ENCODE peak calls at places on chromosomes 5 and 9, in nine cellular contexts. One of them, this sample, is unnamed.

GRCh38 chr9:130528674-130529073 is 50.7 kb upstream of the FUBP3 start:
- DNase-seq in NCI-H1092: no peak
- DNase-seq in A172: no peak
- DNase-seq in aorta: no peak
- DNase-seq in stimulated activated naive CD8-positive, alpha-beta T cell treated with anti-CD3 and anti-CD28 coated beads, Interleukin-15, amount 100 ng/mL, for 72 hours: no peak
- DNase-seq in hypothalamus: no peak
- DNase-seq in IMR-90: no peak
- DNase-seq in stimulated activated CD8-positive, alpha-beta memory T cell treated with anti-CD3 and anti-CD28 coated beads, Interleukin-2, amount 100 ng/mL, for 1 hour: no peak
- DNase-seq in endodermal cell: no peak
- DNase-seq in this sample: no peak

GRCh38 chr9:106588601-106589000 is 274.4 kb upstream of the ZNF462 start:
- DNase-seq in aorta: no peak
- DNase-seq in NCI-H1092: no peak
- DNase-seq in stimulated activated naive CD8-positive, alpha-beta T cell treated with anti-CD3 and anti-CD28 coated beads, Interleukin-15, amount 100 ng/mL, for 72 hours: no peak
- DNase-seq in A172: peak; percentile 22
- DNase-seq in endodermal cell: peak; percentile 62
- DNase-seq in IMR-90: no peak
- DNase-seq in stimulated activated CD8-positive, alpha-beta memory T cell treated with anti-CD3 and anti-CD28 coated beads, Interleukin-2, amount 100 ng/mL, for 1 hour: no peak
- DNase-seq in hypothalamus: no peak
- DNase-seq in this sample: peak; percentile 1

GRCh38 chr9:15837079-15837679 is 284.3 kb downstream of the CCDC171 start:
- DNase-seq in stimulated activated CD8-positive, alpha-beta memory T cell treated with anti-CD3 and anti-CD28 coated beads, Interleukin-2, amount 100 ng/mL, for 1 hour: no peak
- DNase-seq in A172: peak; percentile 61
- DNase-seq in IMR-90: peak; percentile 65
- DNase-seq in stimulated activated naive CD8-positive, alpha-beta T cell treated with anti-CD3 and anti-CD28 coated beads, Interleukin-15, amount 100 ng/mL, for 72 hours: peak; percentile 22
- DNase-seq in aorta: no peak
- DNase-seq in endodermal cell: no peak
- DNase-seq in NCI-H1092: peak; percentile 27
- DNase-seq in hypothalamus: peak; percentile 15
- DNase-seq in this sample: peak; percentile 79

GRCh38 chr5:58459276-58459859 is 518 bp downstream of the PLK2 start:
- DNase-seq in stimulated activated CD8-positive, alpha-beta memory T cell treated with anti-CD3 and anti-CD28 coated beads, Interleukin-2, amount 100 ng/mL, for 1 hour: no peak
- DNase-seq in endodermal cell: peak; percentile 78
- DNase-seq in hypothalamus: peak; percentile 33
- DNase-seq in aorta: no peak
- DNase-seq in NCI-H1092: no peak
- DNase-seq in A172: no peak
- DNase-seq in stimulated activated naive CD8-positive, alpha-beta T cell treated with anti-CD3 and anti-CD28 coated beads, Interleukin-15, amount 100 ng/mL, for 72 hours: no peak
- DNase-seq in IMR-90: peak; percentile 38
- DNase-seq in this sample: peak; percentile 67

GRCh38 chr5:32223972-32224608 is 50.0 kb upstream of the GOLPH3 start:
- DNase-seq in IMR-90: peak; percentile 75
- DNase-seq in endodermal cell: peak; percentile 67
- DNase-seq in aorta: no peak
- DNase-seq in stimulated activated naive CD8-positive, alpha-beta T cell treated with anti-CD3 and anti-CD28 coated beads, Interleukin-15, amount 100 ng/mL, for 72 hours: no peak
- DNase-seq in hypothalamus: no peak
- DNase-seq in NCI-H1092: no peak
- DNase-seq in stimulated activated CD8-positive, alpha-beta memory T cell treated with anti-CD3 and anti-CD28 coated beads, Interleukin-2, amount 100 ng/mL, for 1 hour: no peak
- DNase-seq in A172: peak; percentile 84
- DNase-seq in this sample: peak; percentile 68

GRCh38 chr5:31186672-31187267 is 6.7 kb upstream of the CDH6 start:
- DNase-seq in stimulated activated CD8-positive, alpha-beta memory T cell treated with anti-CD3 and anti-CD28 coated beads, Interleukin-2, amount 100 ng/mL, for 1 hour: no peak
- DNase-seq in NCI-H1092: peak; percentile 4
- DNase-seq in stimulated activated naive CD8-positive, alpha-beta T cell treated with anti-CD3 and anti-CD28 coated beads, Interleukin-15, amount 100 ng/mL, for 72 hours: no peak
- DNase-seq in IMR-90: peak; percentile 59
- DNase-seq in endodermal cell: no peak
- DNase-seq in A172: peak; percentile 44
- DNase-seq in aorta: no peak
- DNase-seq in hypothalamus: peak; percentile 18
- DNase-seq in this sample: peak; percentile 64

GRCh38 chr5:160133071-160133917 is 14.0 kb upstream of the PWWP2A start:
- DNase-seq in IMR-90: no peak
- DNase-seq in endodermal cell: peak; percentile 85
- DNase-seq in stimulated activated naive CD8-positive, alpha-beta T cell treated with anti-CD3 and anti-CD28 coated beads, Interleukin-15, amount 100 ng/mL, for 72 hours: no peak
- DNase-seq in hypothalamus: peak; percentile 74
- DNase-seq in NCI-H1092: no peak
- DNase-seq in stimulated activated CD8-positive, alpha-beta memory T cell treated with anti-CD3 and anti-CD28 coated beads, Interleukin-2, amount 100 ng/mL, for 1 hour: no peak
- DNase-seq in A172: no peak
- DNase-seq in aorta: peak; percentile 61
- DNase-seq in this sample: peak; percentile 67

GRCh38 chr5:74949976-74950375 is 83.8 kb upstream of the FAM169A start:
- DNase-seq in IMR-90: no peak
- DNase-seq in A172: peak; percentile 21
- DNase-seq in aorta: no peak
- DNase-seq in NCI-H1092: no peak
- DNase-seq in stimulated activated naive CD8-positive, alpha-beta T cell treated with anti-CD3 and anti-CD28 coated beads, Interleukin-15, amount 100 ng/mL, for 72 hours: no peak
- DNase-seq in hypothalamus: no peak
- DNase-seq in stimulated activated CD8-positive, alpha-beta memory T cell treated with anti-CD3 and anti-CD28 coated beads, Interleukin-2, amount 100 ng/mL, for 1 hour: no peak
- DNase-seq in endodermal cell: no peak
- DNase-seq in this sample: no peak

GRCh38 chr9:121842612-121842978 is 191.2 kb downstream of the DAB2IP start:
- DNase-seq in stimulated activated naive CD8-positive, alpha-beta T cell treated with anti-CD3 and anti-CD28 coated beads, Interleukin-15, amount 100 ng/mL, for 72 hours: no peak
- DNase-seq in A172: peak; percentile 52
- DNase-seq in stimulated activated CD8-positive, alpha-beta memory T cell treated with anti-CD3 and anti-CD28 coated beads, Interleukin-2, amount 100 ng/mL, for 1 hour: no peak
- DNase-seq in IMR-90: peak; percentile 87
- DNase-seq in endodermal cell: no peak
- DNase-seq in NCI-H1092: no peak
- DNase-seq in hypothalamus: no peak
- DNase-seq in aorta: no peak
- DNase-seq in this sample: no peak

GRCh38 chr5:142364251-142365145 is 39.7 kb upstream of the SPRY4 start:
- DNase-seq in NCI-H1092: peak; percentile 66
- DNase-seq in stimulated activated naive CD8-positive, alpha-beta T cell treated with anti-CD3 and anti-CD28 coated beads, Interleukin-15, amount 100 ng/mL, for 72 hours: no peak
- DNase-seq in A172: peak; percentile 86
- DNase-seq in stimulated activated CD8-positive, alpha-beta memory T cell treated with anti-CD3 and anti-CD28 coated beads, Interleukin-2, amount 100 ng/mL, for 1 hour: no peak
- DNase-seq in hypothalamus: no peak
- DNase-seq in endodermal cell: peak; percentile 75
- DNase-seq in aorta: no peak
- DNase-seq in IMR-90: no peak
- DNase-seq in this sample: no peak

GRCh38 chr9:70217029-70217428 is 41.7 kb upstream of the SMC5 start:
- DNase-seq in NCI-H1092: no peak
- DNase-seq in stimulated activated CD8-positive, alpha-beta memory T cell treated with anti-CD3 and anti-CD28 coated beads, Interleukin-2, amount 100 ng/mL, for 1 hour: no peak
- DNase-seq in endodermal cell: no peak
- DNase-seq in A172: no peak
- DNase-seq in hypothalamus: no peak
- DNase-seq in stimulated activated naive CD8-positive, alpha-beta T cell treated with anti-CD3 and anti-CD28 coated beads, Interleukin-15, amount 100 ng/mL, for 72 hours: no peak
- DNase-seq in IMR-90: no peak
- DNase-seq in aorta: no peak
- DNase-seq in this sample: no peak

GRCh38 chr9:85024374-85024773 is 354.8 kb downstream of the NTRK2 start:
- DNase-seq in IMR-90: no peak
- DNase-seq in hypothalamus: peak; percentile 70
- DNase-seq in stimulated activated naive CD8-positive, alpha-beta T cell treated with anti-CD3 and anti-CD28 coated beads, Interleukin-15, amount 100 ng/mL, for 72 hours: no peak
- DNase-seq in NCI-H1092: no peak
- DNase-seq in stimulated activated CD8-positive, alpha-beta memory T cell treated with anti-CD3 and anti-CD28 coated beads, Interleukin-2, amount 100 ng/mL, for 1 hour: no peak
- DNase-seq in aorta: no peak
- DNase-seq in endodermal cell: no peak
- DNase-seq in A172: no peak
- DNase-seq in this sample: no peak

GRCh38 chr5:36587354-36587753 is 19.1 kb upstream of the SLC1A3 start:
- DNase-seq in stimulated activated naive CD8-positive, alpha-beta T cell treated with anti-CD3 and anti-CD28 coated beads, Interleukin-15, amount 100 ng/mL, for 72 hours: no peak
- DNase-seq in A172: no peak
- DNase-seq in stimulated activated CD8-positive, alpha-beta memory T cell treated with anti-CD3 and anti-CD28 coated beads, Interleukin-2, amount 100 ng/mL, for 1 hour: no peak
- DNase-seq in hypothalamus: no peak
- DNase-seq in endodermal cell: no peak
- DNase-seq in IMR-90: no peak
- DNase-seq in NCI-H1092: no peak
- DNase-seq in aorta: no peak
- DNase-seq in this sample: no peak

GRCh38 chr5:98110270-98110669 is 663.2 kb upstream of the RGMB start:
- DNase-seq in hypothalamus: no peak
- DNase-seq in stimulated activated CD8-positive, alpha-beta memory T cell treated with anti-CD3 and anti-CD28 coated beads, Interleukin-2, amount 100 ng/mL, for 1 hour: no peak
- DNase-seq in A172: peak; percentile 76
- DNase-seq in NCI-H1092: no peak
- DNase-seq in IMR-90: peak; percentile 98
- DNase-seq in aorta: no peak
- DNase-seq in endodermal cell: no peak
- DNase-seq in stimulated activated naive CD8-positive, alpha-beta T cell treated with anti-CD3 and anti-CD28 coated beads, Interleukin-15, amount 100 ng/mL, for 72 hours: no peak
- DNase-seq in this sample: peak; percentile 58

GRCh38 chr5:79237735-79238560 is 2.0 kb downstream of the JMY start:
- DNase-seq in A172: peak; percentile 46
- DNase-seq in stimulated activated naive CD8-positive, alpha-beta T cell treated with anti-CD3 and anti-CD28 coated beads, Interleukin-15, amount 100 ng/mL, for 72 hours: no peak
- DNase-seq in aorta: no peak
- DNase-seq in IMR-90: no peak
- DNase-seq in endodermal cell: no peak
- DNase-seq in NCI-H1092: no peak
- DNase-seq in stimulated activated CD8-positive, alpha-beta memory T cell treated with anti-CD3 and anti-CD28 coated beads, Interleukin-2, amount 100 ng/mL, for 1 hour: no peak
- DNase-seq in hypothalamus: no peak
- DNase-seq in this sample: no peak

GRCh38 chr9:94681508-94681907 is 42.2 kb upstream of the FBP1 start:
- DNase-seq in stimulated activated naive CD8-positive, alpha-beta T cell treated with anti-CD3 and anti-CD28 coated beads, Interleukin-15, amount 100 ng/mL, for 72 hours: peak; percentile 46
- DNase-seq in IMR-90: peak; percentile 80
- DNase-seq in A172: peak; percentile 79
- DNase-seq in NCI-H1092: peak; percentile 64
- DNase-seq in stimulated activated CD8-positive, alpha-beta memory T cell treated with anti-CD3 and anti-CD28 coated beads, Interleukin-2, amount 100 ng/mL, for 1 hour: peak; percentile 8
- DNase-seq in endodermal cell: peak; percentile 86
- DNase-seq in aorta: peak; percentile 86
- DNase-seq in hypothalamus: peak; percentile 87
- DNase-seq in this sample: peak; percentile 83

GRCh38 chr5:137283801-137284200 is 215.3 kb downstream of the SPOCK1 start:
- DNase-seq in stimulated activated CD8-positive, alpha-beta memory T cell treated with anti-CD3 and anti-CD28 coated beads, Interleukin-2, amount 100 ng/mL, for 1 hour: no peak
- DNase-seq in IMR-90: no peak
- DNase-seq in A172: no peak
- DNase-seq in NCI-H1092: no peak
- DNase-seq in stimulated activated naive CD8-positive, alpha-beta T cell treated with anti-CD3 and anti-CD28 coated beads, Interleukin-15, amount 100 ng/mL, for 72 hours: no peak
- DNase-seq in endodermal cell: no peak
- DNase-seq in aorta: no peak
- DNase-seq in hypothalamus: no peak
- DNase-seq in this sample: no peak

GRCh38 chr5:94545870-94546625 is 72.4 kb downstream of the KIAA0825 start:
- DNase-seq in IMR-90: no peak
- DNase-seq in stimulated activated CD8-positive, alpha-beta memory T cell treated with anti-CD3 and anti-CD28 coated beads, Interleukin-2, amount 100 ng/mL, for 1 hour: no peak
- DNase-seq in A172: no peak
- DNase-seq in NCI-H1092: no peak
- DNase-seq in hypothalamus: no peak
- DNase-seq in aorta: peak; percentile 71
- DNase-seq in endodermal cell: no peak
- DNase-seq in stimulated activated naive CD8-positive, alpha-beta T cell treated with anti-CD3 and anti-CD28 coated beads, Interleukin-15, amount 100 ng/mL, for 72 hours: no peak
- DNase-seq in this sample: no peak

GRCh38 chr9:90044710-90045151 is 439.9 kb downstream of the GADD45G start:
- DNase-seq in A172: peak; percentile 84
- DNase-seq in NCI-H1092: no peak
- DNase-seq in aorta: no peak
- DNase-seq in IMR-90: no peak
- DNase-seq in stimulated activated naive CD8-positive, alpha-beta T cell treated with anti-CD3 and anti-CD28 coated beads, Interleukin-15, amount 100 ng/mL, for 72 hours: no peak
- DNase-seq in stimulated activated CD8-positive, alpha-beta memory T cell treated with anti-CD3 and anti-CD28 coated beads, Interleukin-2, amount 100 ng/mL, for 1 hour: no peak
- DNase-seq in hypothalamus: no peak
- DNase-seq in endodermal cell: no peak
- DNase-seq in this sample: peak; percentile 1

GRCh38 chr9:33751536-33752129 is 43.7 kb upstream of the PRSS3 start:
- DNase-seq in aorta: no peak
- DNase-seq in stimulated activated naive CD8-positive, alpha-beta T cell treated with anti-CD3 and anti-CD28 coated beads, Interleukin-15, amount 100 ng/mL, for 72 hours: no peak
- DNase-seq in IMR-90: no peak
- DNase-seq in stimulated activated CD8-positive, alpha-beta memory T cell treated with anti-CD3 and anti-CD28 coated beads, Interleukin-2, amount 100 ng/mL, for 1 hour: no peak
- DNase-seq in A172: no peak
- DNase-seq in NCI-H1092: no peak
- DNase-seq in endodermal cell: no peak
- DNase-seq in hypothalamus: no peak
- DNase-seq in this sample: no peak

GRCh38 chr9:116693233-116693731 is 6.2 kb downstream of the TRIM32 start:
- DNase-seq in hypothalamus: no peak
- DNase-seq in stimulated activated CD8-positive, alpha-beta memory T cell treated with anti-CD3 and anti-CD28 coated beads, Interleukin-2, amount 100 ng/mL, for 1 hour: no peak
- DNase-seq in NCI-H1092: no peak
- DNase-seq in IMR-90: peak; percentile 54
- DNase-seq in endodermal cell: no peak
- DNase-seq in aorta: no peak
- DNase-seq in stimulated activated naive CD8-positive, alpha-beta T cell treated with anti-CD3 and anti-CD28 coated beads, Interleukin-15, amount 100 ng/mL, for 72 hours: no peak
- DNase-seq in A172: no peak
- DNase-seq in this sample: peak; percentile 12

GRCh38 chr9:26833792-26834191 is 58.8 kb downstream of the CAAP1 start:
- DNase-seq in endodermal cell: no peak
- DNase-seq in IMR-90: no peak
- DNase-seq in A172: peak; percentile 16
- DNase-seq in hypothalamus: no peak
- DNase-seq in aorta: no peak
- DNase-seq in stimulated activated naive CD8-positive, alpha-beta T cell treated with anti-CD3 and anti-CD28 coated beads, Interleukin-15, amount 100 ng/mL, for 72 hours: no peak
- DNase-seq in NCI-H1092: no peak
- DNase-seq in stimulated activated CD8-positive, alpha-beta memory T cell treated with anti-CD3 and anti-CD28 coated beads, Interleukin-2, amount 100 ng/mL, for 1 hour: no peak
- DNase-seq in this sample: no peak

GRCh38 chr5:112554089-112554977 is 135.3 kb upstream of the EPB41L4A start:
- DNase-seq in stimulated activated CD8-positive, alpha-beta memory T cell treated with anti-CD3 and anti-CD28 coated beads, Interleukin-2, amount 100 ng/mL, for 1 hour: no peak
- DNase-seq in hypothalamus: peak; percentile 69
- DNase-seq in stimulated activated naive CD8-positive, alpha-beta T cell treated with anti-CD3 and anti-CD28 coated beads, Interleukin-15, amount 100 ng/mL, for 72 hours: no peak
- DNase-seq in endodermal cell: no peak
- DNase-seq in IMR-90: no peak
- DNase-seq in aorta: no peak
- DNase-seq in NCI-H1092: no peak
- DNase-seq in A172: no peak
- DNase-seq in this sample: peak; percentile 29

GRCh38 chr9:38393128-38393809 is 767 bp downstream of the ALDH1B1 start:
- DNase-seq in stimulated activated CD8-positive, alpha-beta memory T cell treated with anti-CD3 and anti-CD28 coated beads, Interleukin-2, amount 100 ng/mL, for 1 hour: no peak
- DNase-seq in endodermal cell: no peak
- DNase-seq in IMR-90: no peak
- DNase-seq in A172: no peak
- DNase-seq in aorta: no peak
- DNase-seq in hypothalamus: no peak
- DNase-seq in stimulated activated naive CD8-positive, alpha-beta T cell treated with anti-CD3 and anti-CD28 coated beads, Interleukin-15, amount 100 ng/mL, for 72 hours: peak; percentile 9
- DNase-seq in NCI-H1092: no peak
- DNase-seq in this sample: peak; percentile 7

GRCh38 chr9:38733503-38733902 is 13.6 kb upstream of the FAM240B start:
- DNase-seq in stimulated activated naive CD8-positive, alpha-beta T cell treated with anti-CD3 and anti-CD28 coated beads, Interleukin-15, amount 100 ng/mL, for 72 hours: no peak
- DNase-seq in IMR-90: no peak
- DNase-seq in A172: no peak
- DNase-seq in stimulated activated CD8-positive, alpha-beta memory T cell treated with anti-CD3 and anti-CD28 coated beads, Interleukin-2, amount 100 ng/mL, for 1 hour: no peak
- DNase-seq in NCI-H1092: no peak
- DNase-seq in aorta: no peak
- DNase-seq in endodermal cell: no peak
- DNase-seq in hypothalamus: no peak
- DNase-seq in this sample: no peak

GRCh38 chr9:99377790-99378775 is 156.0 kb downstream of the SEC61B start:
- DNase-seq in hypothalamus: no peak
- DNase-seq in A172: peak; percentile 16
- DNase-seq in IMR-90: peak; percentile 71
- DNase-seq in stimulated activated CD8-positive, alpha-beta memory T cell treated with anti-CD3 and anti-CD28 coated beads, Interleukin-2, amount 100 ng/mL, for 1 hour: no peak
- DNase-seq in endodermal cell: no peak
- DNase-seq in aorta: no peak
- DNase-seq in NCI-H1092: no peak
- DNase-seq in stimulated activated naive CD8-positive, alpha-beta T cell treated with anti-CD3 and anti-CD28 coated beads, Interleukin-15, amount 100 ng/mL, for 72 hours: no peak
- DNase-seq in this sample: no peak

GRCh38 chr5:14298126-14298847 is 155.1 kb downstream of the TRIO start:
- DNase-seq in aorta: no peak
- DNase-seq in stimulated activated naive CD8-positive, alpha-beta T cell treated with anti-CD3 and anti-CD28 coated beads, Interleukin-15, amount 100 ng/mL, for 72 hours: no peak
- DNase-seq in A172: no peak
- DNase-seq in hypothalamus: no peak
- DNase-seq in IMR-90: peak; percentile 48
- DNase-seq in endodermal cell: no peak
- DNase-seq in stimulated activated CD8-positive, alpha-beta memory T cell treated with anti-CD3 and anti-CD28 coated beads, Interleukin-2, amount 100 ng/mL, for 1 hour: no peak
- DNase-seq in NCI-H1092: no peak
- DNase-seq in this sample: peak; percentile 62

GRCh38 chr5:116655431-116655830 is 80.8 kb upstream of the SEMA6A start:
- DNase-seq in NCI-H1092: no peak
- DNase-seq in endodermal cell: no peak
- DNase-seq in IMR-90: no peak
- DNase-seq in stimulated activated naive CD8-positive, alpha-beta T cell treated with anti-CD3 and anti-CD28 coated beads, Interleukin-15, amount 100 ng/mL, for 72 hours: no peak
- DNase-seq in aorta: no peak
- DNase-seq in A172: no peak
- DNase-seq in hypothalamus: no peak
- DNase-seq in stimulated activated CD8-positive, alpha-beta memory T cell treated with anti-CD3 and anti-CD28 coated beads, Interleukin-2, amount 100 ng/mL, for 1 hour: no peak
- DNase-seq in this sample: no peak

GRCh38 chr5:622359-622758 is 10.2 kb downstream of the CEP72 start:
- DNase-seq in aorta: no peak
- DNase-seq in endodermal cell: no peak
- DNase-seq in A172: no peak
- DNase-seq in NCI-H1092: no peak
- DNase-seq in hypothalamus: no peak
- DNase-seq in stimulated activated naive CD8-positive, alpha-beta T cell treated with anti-CD3 and anti-CD28 coated beads, Interleukin-15, amount 100 ng/mL, for 72 hours: no peak
- DNase-seq in stimulated activated CD8-positive, alpha-beta memory T cell treated with anti-CD3 and anti-CD28 coated beads, Interleukin-2, amount 100 ng/mL, for 1 hour: no peak
- DNase-seq in IMR-90: no peak
- DNase-seq in this sample: no peak